ENCODE peak calls at places on chromosomes 7 and 10, in four cellular contexts. One of them, this sample, is unnamed.

GRCh38 chr7:96127746-96128145 is 194.2 kb downstream of the SLC25A13 start:
- DNase-seq in naive B cell: no peak
- DNase-seq in T-helper 1 cell: no peak
- DNase-seq in GM13976: no peak
- DNase-seq in this sample: no peak

GRCh38 chr7:158887594-158887993 is 31.2 kb downstream of the DYNC2I1 start:
- DNase-seq in naive B cell: no peak
- DNase-seq in T-helper 1 cell: no peak
- DNase-seq in GM13976: no peak
- DNase-seq in this sample: no peak

GRCh38 chr10:79159785-79160184 is 91.0 kb downstream of the ZMIZ1 start:
- DNase-seq in T-helper 1 cell: no peak
- DNase-seq in naive B cell: no peak
- DNase-seq in GM13976: no peak
- DNase-seq in this sample: no peak

GRCh38 chr7:94382155-94382554 is 12.5 kb upstream of the COL1A2 start:
- DNase-seq in T-helper 1 cell: no peak
- DNase-seq in GM13976: no peak
- DNase-seq in naive B cell: no peak
- DNase-seq in this sample: no peak

GRCh38 chr7:69211739-69212138 is 386.5 kb upstream of the AUTS2 start:
- DNase-seq in naive B cell: peak
- DNase-seq in T-helper 1 cell: no peak
- DNase-seq in GM13976: no peak
- DNase-seq in this sample: peak

GRCh38 chr10:132498562-132499366 is 38.8 kb upstream of the INPP5A start:
- DNase-seq in T-helper 1 cell: no peak
- DNase-seq in GM13976: no peak
- DNase-seq in naive B cell: no peak
- DNase-seq in this sample: no peak

GRCh38 chr10:46293832-46294640 is 7.2 kb downstream of the ANTXRL start:
- DNase-seq in T-helper 1 cell: no peak
- DNase-seq in GM13976: no peak
- DNase-seq in naive B cell: no peak
- DNase-seq in this sample: no peak

GRCh38 chr10:73768881-73769280 is 13.0 kb upstream of the CHCHD1 start:
- DNase-seq in naive B cell: peak
- DNase-seq in T-helper 1 cell: peak
- DNase-seq in GM13976: peak
- DNase-seq in this sample: peak

GRCh38 chr7:138000081-138000701 is 1.7 kb downstream of the CREB3L2 start:
- DNase-seq in T-helper 1 cell: no peak
- DNase-seq in GM13976: no peak
- DNase-seq in naive B cell: no peak
- DNase-seq in this sample: peak

GRCh38 chr7:38535013-38535412 is 96.2 kb downstream of the AMPH start:
- DNase-seq in T-helper 1 cell: no peak
- DNase-seq in naive B cell: no peak
- DNase-seq in GM13976: no peak
- DNase-seq in this sample: no peak

GRCh38 chr10:43253461-43254198 is 13.2 kb downstream of the RASGEF1A start:
- DNase-seq in T-helper 1 cell: no peak
- DNase-seq in GM13976: peak
- DNase-seq in naive B cell: no peak
- DNase-seq in this sample: no peak

GRCh38 chr7:52107355-52107754 is 790.7 kb upstream of the COBL start:
- DNase-seq in T-helper 1 cell: no peak
- DNase-seq in naive B cell: no peak
- DNase-seq in GM13976: no peak
- DNase-seq in this sample: no peak

GRCh38 chr7:137324796-137325700 is 18.5 kb downstream of the PTN start:
- DNase-seq in T-helper 1 cell: no peak
- DNase-seq in naive B cell: no peak
- DNase-seq in GM13976: no peak
- DNase-seq in this sample: no peak

GRCh38 chr7:42883950-42884349 is 27.9 kb downstream of the C7orf25 start:
- DNase-seq in naive B cell: peak
- DNase-seq in T-helper 1 cell: no peak
- DNase-seq in GM13976: no peak
- DNase-seq in this sample: peak

GRCh38 chr7:159012353-159013069 is 132.2 kb downstream of the VIPR2 start:
- DNase-seq in T-helper 1 cell: no peak
- DNase-seq in naive B cell: no peak
- DNase-seq in GM13976: no peak
- DNase-seq in this sample: no peak

GRCh38 chr7:23372671-23373070 is 73.5 kb downstream of the MALSU1 start:
- DNase-seq in naive B cell: no peak
- DNase-seq in GM13976: no peak
- DNase-seq in T-helper 1 cell: no peak
- DNase-seq in this sample: no peak

GRCh38 chr7:107971613-107972012 is 31.3 kb downstream of the LAMB1 start:
- DNase-seq in naive B cell: no peak
- DNase-seq in T-helper 1 cell: no peak
- DNase-seq in GM13976: no peak
- DNase-seq in this sample: no peak

GRCh38 chr7:47508389-47509380 is 73.2 kb downstream of the TNS3 start:
- DNase-seq in T-helper 1 cell: no peak
- DNase-seq in naive B cell: no peak
- DNase-seq in GM13976: no peak
- DNase-seq in this sample: no peak

GRCh38 chr10:105138287-105138854 is 497.3 kb downstream of the SORCS3 start:
- DNase-seq in GM13976: no peak
- DNase-seq in T-helper 1 cell: no peak
- DNase-seq in naive B cell: no peak
- DNase-seq in this sample: no peak

GRCh38 chr10:119020627-119020946 is 8.9 kb upstream of the NANOS1 start:
- DNase-seq in T-helper 1 cell: no peak
- DNase-seq in naive B cell: no peak
- DNase-seq in GM13976: no peak
- DNase-seq in this sample: no peak

GRCh38 chr10:43944742-43945730 is 296.4 kb upstream of the ZNF32 start:
- DNase-seq in naive B cell: no peak
- DNase-seq in T-helper 1 cell: no peak
- DNase-seq in GM13976: no peak
- DNase-seq in this sample: no peak

GRCh38 chr10:124256151-124256550 is 162.6 kb downstream of the OAT start:
- DNase-seq in GM13976: no peak
- DNase-seq in T-helper 1 cell: no peak
- DNase-seq in naive B cell: no peak
- DNase-seq in this sample: no peak

GRCh38 chr10:58028597-58029366 is 238.9 kb downstream of the IPMK start:
- DNase-seq in T-helper 1 cell: no peak
- DNase-seq in GM13976: no peak
- DNase-seq in naive B cell: no peak
- DNase-seq in this sample: no peak

GRCh38 chr7:132709971-132710567 is 133.8 kb upstream of the PLXNA4 start:
- DNase-seq in T-helper 1 cell: peak
- DNase-seq in naive B cell: no peak
- DNase-seq in GM13976: no peak
- DNase-seq in this sample: peak

GRCh38 chr10:79393221-79393923 is 46.1 kb downstream of the PPIF start:
- DNase-seq in naive B cell: no peak
- DNase-seq in GM13976: no peak
- DNase-seq in T-helper 1 cell: no peak
- DNase-seq in this sample: no peak

GRCh38 chr10:24944512-24945255 is 7.7 kb downstream of the PRTFDC1 start:
- DNase-seq in T-helper 1 cell: no peak
- DNase-seq in GM13976: no peak
- DNase-seq in naive B cell: no peak
- DNase-seq in this sample: no peak

GRCh38 chr10:34861293-34862004 is 46.4 kb upstream of the PARD3 start:
- DNase-seq in naive B cell: no peak
- DNase-seq in GM13976: no peak
- DNase-seq in T-helper 1 cell: no peak
- DNase-seq in this sample: no peak

GRCh38 chr10:9792181-9792580 is 1225.5 kb upstream of the CELF2 start:
- DNase-seq in naive B cell: no peak
- DNase-seq in GM13976: no peak
- DNase-seq in T-helper 1 cell: no peak
- DNase-seq in this sample: no peak

GRCh38 chr7:151423226-151423625 is 13.4 kb upstream of the WDR86 start:
- DNase-seq in naive B cell: no peak
- DNase-seq in T-helper 1 cell: no peak
- DNase-seq in GM13976: no peak
- DNase-seq in this sample: no peak

GRCh38 chr7:159015081-159015893 is 129.4 kb downstream of the VIPR2 start:
- DNase-seq in naive B cell: no peak
- DNase-seq in T-helper 1 cell: no peak
- DNase-seq in GM13976: no peak
- DNase-seq in this sample: no peak

GRCh38 chr10:59333731-59334130 is 28.6 kb downstream of the FAM13C start:
- DNase-seq in naive B cell: no peak
- DNase-seq in GM13976: no peak
- DNase-seq in T-helper 1 cell: no peak
- DNase-seq in this sample: no peak

GRCh38 chr10:5268234-5268633 is 71.6 kb downstream of the AKR1C4 start:
- DNase-seq in T-helper 1 cell: no peak
- DNase-seq in naive B cell: no peak
- DNase-seq in GM13976: no peak
- DNase-seq in this sample: no peak

GRCh38 chr7:97064972-97065587 is 40.4 kb upstream of the DLX5 start:
- DNase-seq in T-helper 1 cell: no peak
- DNase-seq in GM13976: peak
- DNase-seq in naive B cell: peak
- DNase-seq in this sample: peak

GRCh38 chr7:30163231-30163894 is 28.6 kb downstream of the MTURN start:
- DNase-seq in T-helper 1 cell: no peak
- DNase-seq in naive B cell: no peak
- DNase-seq in GM13976: no peak
- DNase-seq in this sample: no peak

GRCh38 chr10:65231148-65231547 is 1694.7 kb upstream of the LRRTM3 start:
- DNase-seq in T-helper 1 cell: no peak
- DNase-seq in naive B cell: no peak
- DNase-seq in GM13976: no peak
- DNase-seq in this sample: no peak

GRCh38 chr7:121083138-121083789 is 94.8 kb downstream of the CPED1 start:
- DNase-seq in T-helper 1 cell: no peak
- DNase-seq in GM13976: no peak
- DNase-seq in naive B cell: no peak
- DNase-seq in this sample: no peak